ENCODE peak calls at places on chromosomes 2 and 18, in five cellular contexts. U, T, E, O and V are unnamed samples.

GRCh38 chr18:44117821-44118220 is 562.9 kb upstream of the SETBP1 start:
- DNase-seq in U (no peak), T (no peak), E (no peak), O (no peak), V (no peak)

GRCh38 chr2:44777542-44777941 is 164.0 kb upstream of the SIX3 start:
- DNase-seq in U (no peak), T (no peak), E (no peak), O (no peak), V (no peak)

GRCh38 chr2:145752091-145752806 is 1232.3 kb upstream of the ZEB2 start:
- DNase-seq in U (peak), T (peak), E (no peak), O (peak), V (peak)

GRCh38 chr2:109601693-109602250 is 12.0 kb downstream of the SEPTIN10 start:
- DNase-seq in U (no peak), T (no peak), E (no peak), O (no peak), V (no peak)

GRCh38 chr2:184419744-184420143 is 178.6 kb upstream of the ZNF804A start:
- DNase-seq in U (no peak), T (no peak), E (no peak), O (no peak), V (no peak)

GRCh38 chr2:24342110-24342910 is 18.0 kb downstream of the ITSN2 start:
- DNase-seq in U (peak), T (peak), E (no peak), O (peak), V (no peak)

GRCh38 chr2:15595936-15596335 is 4.3 kb downstream of the DDX1 start:
- DNase-seq in U (no peak), T (no peak), E (no peak), O (no peak), V (no peak)

GRCh38 chr18:78892721-78893120 is 86.9 kb upstream of the SALL3 start:
- DNase-seq in U (no peak), T (no peak), E (no peak), O (no peak), V (no peak)

GRCh38 chr2:101827246-101827645 is 129.7 kb downstream of the MAP4K4 start:
- DNase-seq in U (peak), T (peak), E (peak), O (peak), V (no peak)

GRCh38 chr18:46398005-46398404 is 259.0 kb downstream of the LOXHD1 start:
- DNase-seq in U (no peak), T (no peak), E (no peak), O (no peak), V (no peak)

GRCh38 chr2:1546023-1546591 is 132.8 kb downstream of the TPO start:
- DNase-seq in U (peak), T (peak), E (no peak), O (peak), V (peak)

GRCh38 chr18:9575558-9575957 is 38.8 kb downstream of the PPP4R1 start:
- DNase-seq in U (peak), T (peak), E (peak), O (peak), V (peak)

GRCh38 chr2:13227543-13227942 is 510.8 kb downstream of the TRIB2 start:
- DNase-seq in U (no peak), T (no peak), E (no peak), O (no peak), V (no peak)

GRCh38 chr2:719734-720133 is 42.5 kb upstream of the TMEM18 start:
- DNase-seq in U (no peak), T (no peak), E (no peak), O (no peak), V (no peak)

GRCh38 chr2:238465487-238466241 is 38.9 kb downstream of the ASB1 start:
- DNase-seq in U (no peak), T (no peak), E (no peak), O (no peak), V (no peak)

GRCh38 chr2:129803067-129803466 is 176.4 kb upstream of the RAB6C start:
- DNase-seq in U (no peak), T (no peak), E (no peak), O (peak), V (no peak)

GRCh38 chr2:154639997-154640396 is 58.5 kb upstream of the KCNJ3 start:
- DNase-seq in U (no peak), T (no peak), E (no peak), O (no peak), V (no peak)

GRCh38 chr18:50398947-50399346 is 24.1 kb downstream of the SKA1 start:
- DNase-seq in U (no peak), T (no peak), E (no peak), O (no peak), V (peak)

GRCh38 chr2:165758276-165758675 is 35.8 kb downstream of the GALNT3 start:
- DNase-seq in U (no peak), T (no peak), E (no peak), O (no peak), V (peak)

GRCh38 chr2:159939946-159940345 is 122.5 kb downstream of the PLA2R1 start:
- DNase-seq in U (peak), T (peak), E (no peak), O (peak), V (peak)

GRCh38 chr18:61400714-61401113 is 67.5 kb downstream of the CDH20 start:
- DNase-seq in U (peak), T (no peak), E (no peak), O (peak), V (no peak)

GRCh38 chr2:112181571-112182290 is 43.5 kb downstream of the FBLN7 start:
- DNase-seq in U (no peak), T (peak), E (no peak), O (no peak), V (no peak)

GRCh38 chr2:80014637-80015036 is 289.9 kb downstream of the LRRTM1 start:
- DNase-seq in U (peak), T (no peak), E (no peak), O (no peak), V (no peak)

GRCh38 chr2:6919912-6920905 is 3.0 kb downstream of the RNF144A start:
- DNase-seq in U (no peak), T (no peak), E (no peak), O (no peak), V (no peak)

GRCh38 chr2:122651236-122651635 is 895.8 kb downstream of the TSN start:
- DNase-seq in U (no peak), T (no peak), E (no peak), O (no peak), V (no peak)

GRCh38 chr2:120559401-120559800 is 176.3 kb upstream of the GLI2 start:
- DNase-seq in U (peak), T (peak), E (peak), O (peak), V (no peak)

GRCh38 chr2:8202139-8202538 is 479.7 kb upstream of the ID2 start:
- DNase-seq in U (no peak), T (no peak), E (no peak), O (no peak), V (no peak)

GRCh38 chr2:176872406-176872805 is 340.2 kb upstream of the HNRNPA3 start:
- DNase-seq in U (no peak), T (no peak), E (no peak), O (no peak), V (no peak)

GRCh38 chr2:134777593-134777992 is 58.8 kb upstream of the TMEM163 start:
- DNase-seq in U (no peak), T (no peak), E (no peak), O (no peak), V (no peak)
- H2AFZ ChIP-seq in U (no peak), T (no peak), E (no peak), O (no peak), V (no peak)

DNA sequence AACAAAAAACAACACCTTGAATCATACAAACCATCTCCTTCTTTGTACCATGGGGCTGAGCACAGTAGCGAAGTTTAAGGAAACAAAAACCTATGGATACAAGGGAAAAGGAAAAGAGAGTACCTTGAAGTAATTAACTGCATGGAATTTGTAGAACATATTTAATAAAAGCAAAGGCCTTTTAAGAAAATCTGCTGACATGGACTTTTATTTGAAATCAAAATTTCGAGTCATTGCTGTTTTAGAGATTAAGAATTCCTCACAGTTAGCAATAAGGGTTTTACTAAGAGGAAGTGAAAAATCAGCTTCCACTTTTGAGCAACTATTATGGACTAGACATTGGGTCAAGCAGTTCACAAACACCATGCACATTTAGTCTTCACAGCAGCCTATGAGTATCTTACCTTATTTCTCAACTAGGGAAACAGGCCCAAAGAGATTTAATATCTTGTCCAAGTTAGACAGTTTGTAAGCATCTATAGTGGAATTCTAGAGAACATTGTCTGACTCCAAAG is 876.3 kb downstream of the BCL11A start:
- DNase-seq in U (no peak), T (no peak), E (no peak), O (no peak), V (no peak)
- H2AFZ ChIP-seq in U (no peak), T (no peak), E (no peak), O (no peak), V (no peak)

GRCh38 chr18:56315363-56315762 is 323.0 kb downstream of the TXNL1 start:
- DNase-seq in U (peak), T (no peak), E (no peak), O (peak), V (no peak)
- H2AFZ ChIP-seq in U (no peak), T (no peak), E (no peak), O (no peak), V (no peak)

DNA sequence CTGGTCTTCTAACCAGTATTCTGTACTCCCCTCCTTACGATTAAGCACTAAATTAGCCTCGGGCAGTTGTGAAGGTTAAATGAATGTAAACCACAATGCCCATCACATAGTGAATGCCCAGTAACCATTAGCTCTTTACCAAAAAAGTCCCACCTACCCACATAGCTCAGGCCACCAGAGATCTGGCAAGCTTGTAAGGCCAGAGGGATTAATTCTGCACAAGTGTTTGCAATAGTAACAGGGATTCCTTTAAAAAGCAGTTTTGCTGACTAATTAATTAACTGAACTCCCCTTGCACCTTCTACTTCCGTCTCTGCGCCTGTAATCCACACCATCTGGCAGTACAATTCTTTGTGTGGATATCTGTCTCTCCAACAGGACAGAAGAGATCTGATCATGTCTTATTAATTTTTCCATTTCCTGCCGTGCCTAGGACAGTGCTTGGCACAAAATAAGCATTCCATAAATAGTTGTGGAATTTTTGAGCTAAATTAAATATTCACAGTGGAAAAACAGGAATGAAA is 36.2 kb upstream of the IGFBP2 start:
- DNase-seq in U (no peak), T (no peak), E (no peak), O (peak), V (peak)
- H2AFZ ChIP-seq in U (no peak), T (no peak), E (no peak), O (no peak), V (peak)

DNA sequence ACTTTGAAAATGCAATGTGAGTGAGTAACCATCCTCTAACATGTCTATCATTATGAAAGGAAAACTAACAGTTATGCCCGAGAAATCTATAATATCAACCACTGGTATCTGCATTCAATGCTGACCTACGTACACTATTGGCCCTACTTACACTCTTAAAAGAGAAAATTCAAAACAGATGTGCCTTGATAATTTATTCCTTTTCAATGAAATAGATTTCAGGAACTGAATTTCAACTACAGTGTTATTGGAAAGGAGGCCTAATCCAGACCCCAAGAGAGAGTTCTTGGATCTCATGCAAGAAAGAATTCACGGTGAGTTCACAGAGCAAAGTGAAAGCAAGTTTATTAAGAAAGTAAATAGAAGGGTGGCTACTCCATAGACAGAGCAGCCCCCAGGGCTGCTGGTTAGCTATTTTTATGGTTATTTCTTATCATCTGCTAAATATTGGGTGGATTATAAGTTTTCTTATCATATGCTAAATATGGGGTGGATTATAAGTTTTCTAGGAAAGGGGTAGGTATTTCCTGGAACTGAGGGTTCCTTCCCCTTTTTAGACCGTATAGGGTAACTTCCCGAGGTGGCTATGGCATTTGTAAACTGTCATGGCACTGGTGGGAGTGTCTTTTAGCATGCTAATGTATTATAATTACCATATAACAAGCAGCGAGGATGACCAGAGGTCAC is 288.4 kb upstream of the SLC39A10 start:
- DNase-seq in U (no peak), T (no peak), E (no peak), O (no peak), V (no peak)
- H2AFZ ChIP-seq in U (no peak), T (no peak), E (no peak), O (no peak), V (no peak)

GRCh38 chr2:213763963-213764362 is 479.7 kb downstream of the SPAG16 start:
- DNase-seq in U (no peak), T (no peak), E (no peak), O (no peak), V (no peak)
- H2AFZ ChIP-seq in U (no peak), T (no peak), E (no peak), O (no peak), V (no peak)

GRCh38 chr2:206392118-206392517 is 51.2 kb upstream of the ADAM23 start:
- DNase-seq in U (peak), T (peak), E (peak), O (peak), V (peak)
- H2AFZ ChIP-seq in U (no peak), T (no peak), E (peak), O (no peak), V (no peak)

GRCh38 chr2:212402316-212402715 is 136.3 kb downstream of the ERBB4 start:
- DNase-seq in U (no peak), T (no peak), E (no peak), O (no peak), V (no peak)

GRCh38 chr2:212392544-212392943 is 146.1 kb downstream of the ERBB4 start:
- DNase-seq in U (no peak), T (no peak), E (no peak), O (no peak), V (no peak)

GRCh38 chr2:212398316-212398715 is 140.3 kb downstream of the ERBB4 start:
- DNase-seq in U (no peak), T (no peak), E (no peak), O (no peak), V (no peak)
- H2AFZ ChIP-seq in U (no peak), T (no peak), E (no peak), O (no peak), V (no peak)